ENCODE peak calls at places on chromosomes 13 and 19, in seven cellular contexts. O, W, N, X, I, C and V are unnamed samples.

GRCh38 chr13:33218426-33218825 is 67.1 kb downstream of the STARD13 start:
- DNase-seq in O (no peak), W (no peak), N (no peak), X (no peak), I (no peak), C (no peak), V (no peak)

GRCh38 chr19:29265436-29265835 is 52.5 kb upstream of the UQCRFS1 start:
- DNase-seq in O (no peak), W (no peak), N (no peak), X (no peak), I (no peak), C (no peak), V (no peak)

GRCh38 chr19:53365899-53366493 is 491 bp downstream of the ZNF525 start:
- DNase-seq in O (no peak), W (peak; percentile 24), N (no peak), X (peak; percentile 51), I (peak; percentile 39), C (no peak), V (no peak)

GRCh38 chr19:58361900-58362271 is 665 bp downstream of the ZNF497 start:
- DNase-seq in O (peak; percentile 48), W (peak; percentile 49), N (peak; percentile 46), X (peak; percentile 57), I (peak; percentile 55), C (peak; percentile 47), V (peak; percentile 38)

GRCh38 chr13:53382008-53382407 is 353.4 kb downstream of the OLFM4 start:
- DNase-seq in O (no peak), W (no peak), N (no peak), X (no peak), I (no peak), C (no peak), V (no peak)

GRCh38 chr13:114096811-114097503 is 35.5 kb downstream of the RASA3 start:
- DNase-seq in O (no peak), W (no peak), N (no peak), X (no peak), I (no peak), C (no peak), V (no peak)

GRCh38 chr13:49098198-49098597 is 121.9 kb upstream of the MLNR start:
- DNase-seq in O (peak; percentile 27), W (no peak), N (peak; percentile 45), X (no peak), I (no peak), C (peak; percentile 99), V (no peak)

GRCh38 chr19:47002853-47003610 is 16.6 kb upstream of the NPAS1 start:
- DNase-seq in O (no peak), W (no peak), N (no peak), X (no peak), I (no peak), C (no peak), V (no peak)

GRCh38 chr13:30138511-30138910 is 168.8 kb downstream of the KATNAL1 start:
- DNase-seq in O (no peak), W (no peak), N (no peak), X (no peak), I (no peak), C (no peak), V (no peak)

GRCh38 chr13:50509771-50510441 is 333.6 kb downstream of the DLEU7 start:
- DNase-seq in O (no peak), W (no peak), N (no peak), X (no peak), I (no peak), C (peak; percentile 50), V (no peak)

GRCh38 chr19:2327773-2328400 is 499 bp downstream of the LSM7 start:
- DNase-seq in O (no peak), W (peak; percentile 32), N (no peak), X (peak; percentile 58), I (peak; percentile 41), C (peak; percentile 81), V (peak; percentile 52)

GRCh38 chr19:43300876-43301765 is 31.8 kb upstream of the PSG9 start:
- DNase-seq in O (no peak), W (no peak), N (no peak), X (no peak), I (no peak), C (no peak), V (no peak)

GRCh38 chr13:110944121-110944967 is 29.5 kb upstream of the ANKRD10 start:
- DNase-seq in O (peak; percentile 30), W (peak; percentile 52), N (no peak), X (peak; percentile 20), I (peak; percentile 69), C (peak; percentile 69), V (peak; percentile 32)

GRCh38 chr13:109162248-109163051 is 533.0 kb downstream of the MYO16 start:
- DNase-seq in O (no peak), W (no peak), N (no peak), X (peak; percentile 22), I (no peak), C (no peak), V (no peak)

GRCh38 chr13:46166221-46166584 is 15.8 kb downstream of the LCP1 start:
- DNase-seq in O (no peak), W (no peak), N (no peak), X (no peak), I (no peak), C (no peak), V (no peak)

GRCh38 chr13:49457221-49457620 is 13.1 kb downstream of the SETDB2 start:
- DNase-seq in O (no peak), W (no peak), N (no peak), X (no peak), I (no peak), C (peak; percentile 63), V (no peak)

GRCh38 chr13:40316301-40316700 is 350.1 kb downstream of the FOXO1 start:
- DNase-seq in O (no peak), W (no peak), N (no peak), X (no peak), I (no peak), C (no peak), V (no peak)

GRCh38 chr13:109945206-109945960 is 159.0 kb upstream of the IRS2 start:
- DNase-seq in O (no peak), W (no peak), N (no peak), X (no peak), I (no peak), C (peak; percentile 79), V (no peak)

GRCh38 chr13:44211753-44212152 is 161.9 kb upstream of the SERP2 start:
- DNase-seq in O (no peak), W (no peak), N (no peak), X (no peak), I (no peak), C (no peak), V (no peak)

GRCh38 chr19:2424686-2425621 is 2.4 kb downstream of the TIMM13 start:
- DNase-seq in O (no peak), W (no peak), N (no peak), X (no peak), I (peak; percentile 76), C (peak; percentile 69), V (peak; percentile 30)

GRCh38 chr19:11279505-11280236 is 16.3 kb upstream of the TSPAN16 start:
- DNase-seq in O (no peak), W (no peak), N (no peak), X (no peak), I (no peak), C (no peak), V (no peak)

GRCh38 chr19:16888629-16889371 is at the start of gene F2RL3:
- DNase-seq in O (peak; percentile 68), W (no peak), N (peak; percentile 42), X (peak; percentile 70), I (peak; percentile 30), C (peak; percentile 22), V (peak; percentile 38)

GRCh38 chr13:40206241-40207109 is 460.0 kb downstream of the FOXO1 start:
- DNase-seq in O (no peak), W (no peak), N (no peak), X (no peak), I (peak; percentile 70), C (peak; percentile 7), V (peak; percentile 46)

GRCh38 chr13:66343224-66343828 is 886.8 kb downstream of the PCDH9 start:
- DNase-seq in O (no peak), W (no peak), N (no peak), X (no peak), I (no peak), C (no peak), V (no peak)

GRCh38 chr13:113627136-113627535 is 30.9 kb downstream of the ATP4B start:
- DNase-seq in O (no peak), W (no peak), N (no peak), X (no peak), I (no peak), C (no peak), V (no peak)

GRCh38 chr19:49876422-49877019 is 634 bp downstream of the AKT1S1 start:
- DNase-seq in O (peak; percentile 98), W (peak; percentile 96), N (peak; percentile 99), X (peak; percentile 98), I (peak; percentile 98), C (peak; percentile 99), V (peak; percentile 99)
- TF ChIP-seq POLR2A in O (peak; percentile 54), W (peak; percentile 44), N (no peak), X (peak; percentile 55), I (peak; percentile 29), C (no peak), V (no peak)

GRCh38 chr13:21032656-21033055 is 28.7 kb downstream of the LATS2 start:
- DNase-seq in O (no peak), W (no peak), N (no peak), X (no peak), I (no peak), C (no peak), V (no peak)

GRCh38 chr13:21033866-21034601 is 27.4 kb downstream of the LATS2 start:
- DNase-seq in O (no peak), W (no peak), N (peak; percentile 86), X (no peak), I (peak; percentile 73), C (no peak), V (peak; percentile 57)

GRCh38 chr13:21037656-21038055 is 23.7 kb downstream of the LATS2 start:
- DNase-seq in O (no peak), W (no peak), N (no peak), X (no peak), I (no peak), C (no peak), V (no peak)

GRCh38 chr13:21033224-21033855 is 28.0 kb downstream of the LATS2 start:
- DNase-seq in O (peak; percentile 35), W (no peak), N (peak; percentile 82), X (peak; percentile 35), I (peak; percentile 81), C (no peak), V (peak; percentile 69)

GRCh38 chr13:21034602-21035190 is 26.7 kb downstream of the LATS2 start:
- DNase-seq in O (peak; percentile 51), W (no peak), N (no peak), X (no peak), I (peak; percentile 27), C (no peak), V (no peak)
- TF ChIP-seq CTCF in O (peak; percentile 63), W (no peak), N (no peak), X (no peak), I (no peak), C (peak; percentile 15), V (no peak)

GRCh38 chr19:3508771-3509535 is 2.8 kb downstream of the FZR1 start:
- DNase-seq in O (no peak), W (no peak), N (no peak), X (no peak), I (no peak), C (peak; percentile 30), V (no peak)
- H3K27ac ChIP-seq in O (no peak overlapping the region), W (no peak overlapping the region), N (peak overlapping the region; percentile 25), X (no peak overlapping the region), I (no peak overlapping the region), C (no peak overlapping the region), V (no peak overlapping the region)

DNA sequence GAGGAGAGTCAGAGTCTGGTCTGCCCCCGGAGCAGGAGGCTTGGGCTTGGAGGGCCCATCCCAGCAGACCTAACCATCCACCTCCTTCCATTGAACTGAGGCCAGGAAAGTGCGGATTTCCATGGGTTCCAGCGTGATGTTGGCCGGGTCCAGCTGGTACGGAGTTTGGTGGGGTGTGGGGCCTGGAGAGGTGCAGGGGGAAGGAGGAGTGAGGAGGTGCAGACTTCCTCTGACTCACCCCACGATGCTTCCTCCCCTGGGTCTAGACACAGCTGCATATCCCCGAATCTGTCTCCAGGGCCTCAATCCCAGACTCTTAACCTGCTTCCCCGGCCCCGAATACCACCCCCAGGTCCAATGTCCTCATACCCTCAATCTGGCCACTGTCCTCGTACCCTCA is 20.0 kb downstream of the MAN2B1 start:
- DNase-seq in O (no peak), W (no peak), N (no peak), X (no peak), I (no peak), C (no peak), V (no peak)
- TF ChIP-seq POLR2A in O (no peak), W (no peak), N (no peak), X (no peak), I (no peak), C (no peak), V (no peak)